ENCODE peak calls at places on chromosomes 11 and 22, in six cellular contexts. F is iPS DF 6.9; I is CD4-positive, alpha-beta memory T cell; M is kidney; B is Peyer's patch; D is HFF-Myc. T is an unnamed sample.

GRCh38 chr11:75771646-75772410 is 3.2 kb downstream of the DGAT2 start:
- DNase-seq in M (peak), B (no peak), I (no peak), D (no peak), F (no peak), T (no peak)

GRCh38 chr11:107857550-107858216 is 904 bp downstream of the SLC35F2 start:
- DNase-seq in I (no peak), D (no peak), B (no peak), M (no peak), F (no peak), T (no peak)

GRCh38 chr11:126317681-126318641 is 14.1 kb downstream of the DCPS start:
- DNase-seq in F (no peak), B (no peak), D (peak), I (no peak), M (peak), T (peak)

GRCh38 chr11:29527391-29527936 is 489.4 kb downstream of the KCNA4 start:
- DNase-seq in B (no peak), D (no peak), M (no peak), I (no peak), F (no peak), T (peak)

GRCh38 chr11:126733685-126734084 is 266.9 kb downstream of the KIRREL3 start:
- DNase-seq in M (no peak), D (no peak), F (no peak), I (no peak), B (no peak), T (no peak)

GRCh38 chr11:63443714-63444113 is 47.3 kb downstream of the PLAAT5 start:
- DNase-seq in D (no peak), B (no peak), M (no peak), I (no peak), F (no peak), T (no peak)

GRCh38 chr11:130602700-130603584 is 154.5 kb downstream of the ADAMTS15 start:
- DNase-seq in F (no peak), B (no peak), I (no peak), M (no peak), D (no peak), T (no peak)

GRCh38 chr11:120326228-120326627 is 1.1 kb downstream of the TLCD5 start:
- DNase-seq in I (no peak), F (no peak), M (no peak), D (no peak), B (no peak), T (no peak)

GRCh38 chr11:62593434-62594044 is 2.2 kb upstream of the TUT1 start:
- DNase-seq in B (peak), F (no peak), M (peak), I (peak), D (no peak), T (peak)

GRCh38 chr11:77311701-77312100 is 10.2 kb upstream of the GDPD4 start:
- DNase-seq in B (no peak), D (no peak), I (no peak), F (no peak), M (no peak), T (no peak)

GRCh38 chr11:58613228-58613627 is 9.2 kb upstream of the CNTF start:
- DNase-seq in F (no peak), I (no peak), M (no peak), B (no peak), D (no peak), T (no peak)

GRCh38 chr11:76266701-76267100 is 60.4 kb upstream of the WNT11 start:
- DNase-seq in B (no peak), F (no peak), I (no peak), D (no peak), M (no peak), T (no peak)

GRCh38 chr11:125245299-125245698 is 80.7 kb downstream of the PKNOX2 start:
- DNase-seq in B (no peak), F (no peak), D (no peak), M (no peak), I (no peak), T (no peak)

GRCh38 chr22:45521178-45521577 is 18.5 kb downstream of the FBLN1 start:
- DNase-seq in M (no peak), B (no peak), F (no peak), D (no peak), I (no peak), T (no peak)

GRCh38 chr22:44166877-44167276 is 13.8 kb upstream of the PARVG start:
- DNase-seq in B (no peak), F (no peak), D (no peak), M (peak), I (no peak), T (no peak)

GRCh38 chr11:16610738-16611388 is 127.6 kb upstream of the C11orf58 start:
- DNase-seq in D (no peak), B (no peak), F (no peak), M (peak), I (no peak), T (no peak)

GRCh38 chr11:73325036-73325981 is 17.2 kb downstream of the ARHGEF17 start:
- DNase-seq in D (no peak), I (no peak), B (no peak), M (peak), F (no peak), T (no peak)

GRCh38 chr22:45240137-45240809 is 421 bp downstream of the KIAA0930 start:
- DNase-seq in M (no peak), B (peak), D (no peak), F (no peak), I (no peak), T (peak)

GRCh38 chr11:44774131-44774530 is 47.4 kb downstream of the TSPAN18 start:
- DNase-seq in D (no peak), B (no peak), I (no peak), F (no peak), M (no peak), T (no peak)

GRCh38 chr11:119309411-119309810 is 7.5 kb downstream of the MCAM start:
- DNase-seq in I (no peak), B (no peak), F (no peak), M (no peak), D (no peak), T (no peak)

GRCh38 chr11:9651899-9652748 is 11.8 kb upstream of the SWAP70 start:
- DNase-seq in D (no peak), F (no peak), B (no peak), M (no peak), I (no peak), T (no peak)

GRCh38 chr11:73141309-73142127 is 600 bp downstream of the FCHSD2 start:
- DNase-seq in M (peak), D (no peak), F (no peak), B (peak), I (no peak), T (no peak)

GRCh38 chr11:76086713-76087635 is 119.3 kb downstream of the WNT11 start:
- DNase-seq in D (no peak), I (no peak), F (no peak), B (no peak), M (no peak), T (no peak)

GRCh38 chr11:59437770-59438169 is 1.5 kb downstream of the OR5A1 start:
- DNase-seq in M (no peak), I (no peak), B (no peak), D (no peak), F (no peak), T (no peak)

GRCh38 chr11:118145285-118146227 is 7.1 kb downstream of the SCN4B start:
- DNase-seq in B (peak), D (peak), I (peak), F (peak), M (peak), T (peak)

GRCh38 chr22:44661070-44661469 is 40.9 kb upstream of the PRR5 start:
- DNase-seq in M (peak), F (peak), B (no peak), I (no peak), D (no peak), T (no peak)

GRCh38 chr22:32708835-32709234 is 92.7 kb upstream of the TIMP3 start:
- DNase-seq in B (no peak), I (no peak), D (no peak), F (no peak), M (peak), T (no peak)

GRCh38 chr22:25076281-25076680 is 123.4 kb upstream of the CRYBB3 start:
- DNase-seq in F (no peak), D (no peak), I (no peak), M (no peak), B (no peak), T (no peak)

GRCh38 chr11:78961186-78961782 is 386.6 kb upstream of the NARS2 start:
- DNase-seq in F (peak), D (no peak), I (no peak), B (no peak), M (no peak), T (no peak)

GRCh38 chr11:116376547-116376946 is 396.2 kb downstream of the BUD13 start:
- DNase-seq in B (no peak), I (no peak), M (no peak), D (no peak), F (no peak), T (no peak)

GRCh38 chr11:122100222-122101080 is 15.6 kb downstream of the BLID start:
- DNase-seq in B (no peak), F (no peak), I (no peak), M (peak), D (no peak), T (no peak)

GRCh38 chr11:57942808-57943207 is 80.9 kb upstream of the OR9Q1 start:
- DNase-seq in B (no peak), I (no peak), F (no peak), M (no peak), D (no peak), T (no peak)

GRCh38 chr11:59283311-59283710 is 70.6 kb upstream of the MPEG1 start:
- DNase-seq in B (no peak), I (no peak), M (no peak), D (no peak), F (no peak), T (no peak)

GRCh38 chr11:61724437-61724836 is 28.0 kb upstream of the MYRF start:
- DNase-seq in I (no peak), D (no peak), F (no peak), B (no peak), M (no peak), T (no peak)

GRCh38 chr11:93481279-93481678 is 61.9 kb downstream of the SMCO4 start:
- DNase-seq in I (no peak), D (no peak), B (no peak), F (no peak), M (no peak), T (no peak)

GRCh38 chr22:20811971-20812660 is 38.2 kb downstream of the SERPIND1 start:
- DNase-seq in I (no peak), D (no peak), B (no peak), F (no peak), M (no peak), T (no peak)

GRCh38 chr11:78420796-78421209 is 3.2 kb upstream of the GAB2 start:
- DNase-seq in M (peak), I (no peak), B (peak), D (no peak), F (no peak), T (peak)

GRCh38 chr22:17774206-17774927 is at the start of gene BID:
- DNase-seq in M (peak), B (peak), F (no peak), I (peak), D (no peak), T (no peak)

GRCh38 chr11:88282789-88283188 is 54.7 kb downstream of the CTSC start:
- DNase-seq in M (no peak), D (peak), I (no peak), B (no peak), F (no peak), T (no peak)

GRCh38 chr11:122157540-122158173 is 41.6 kb upstream of the BLID start:
- DNase-seq in F (no peak), B (no peak), I (no peak), D (no peak), M (no peak), T (no peak)

GRCh38 chr11:2096001-2096918 is 42.9 kb downstream of the IGF2 start:
- DNase-seq in B (no peak), I (no peak), D (no peak), M (peak), F (no peak), T (no peak)
- H3K4me3 ChIP-seq in B (no peak), I (no peak), D (no peak), M (no peak), F (no peak), T (no peak)

DNA sequence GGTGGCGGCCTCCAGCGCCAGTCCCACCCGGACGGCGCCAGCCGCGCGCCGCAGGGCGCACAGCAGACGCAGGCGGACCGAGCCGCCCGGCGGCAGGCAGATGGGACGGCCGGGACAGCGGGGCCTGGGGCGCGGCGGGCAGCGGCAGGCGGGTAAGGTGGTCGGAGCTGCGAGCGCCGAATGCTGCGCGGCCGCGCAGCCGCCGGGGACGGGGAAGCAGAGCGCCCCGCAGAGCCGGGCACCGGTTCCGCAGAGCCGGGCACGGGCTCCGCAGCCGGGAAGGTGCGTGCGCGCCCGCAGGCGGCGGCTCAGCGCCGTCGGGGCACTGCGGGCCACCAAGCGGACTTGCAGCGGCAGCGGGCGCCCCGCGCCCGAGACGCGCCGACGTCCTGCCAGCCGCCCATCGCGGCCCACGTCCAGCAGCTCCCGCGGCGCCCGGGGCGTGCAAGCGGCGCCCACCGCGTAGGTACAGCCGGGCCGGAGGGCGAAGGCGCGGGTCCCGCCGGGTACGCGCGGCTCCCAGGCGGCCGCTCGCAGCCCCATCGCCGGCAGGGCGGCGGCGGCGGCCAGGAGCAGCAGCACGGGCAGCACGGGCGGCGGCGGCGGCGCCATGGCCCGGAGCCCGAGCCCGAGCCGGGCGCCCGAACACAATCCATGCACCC is 730 bp downstream of the CELSR1 start:
- DNase-seq in F (no peak), D (no peak), B (no peak), M (no peak), I (no peak), T (no peak)
- H3K4me3 ChIP-seq in F (peak), D (no peak), B (peak), M (no peak), I (no peak), T (peak)

GRCh38 chr22:42304021-42304790 is 33.8 kb upstream of the TCF20 start:
- DNase-seq in F (no peak), B (no peak), I (no peak), D (no peak), M (no peak), T (no peak)
- H3K4me3 ChIP-seq in F (peak), B (no peak), I (no peak), D (no peak), M (no peak), T (no peak)

GRCh38 chr11:67290801-67291200 is 1.7 kb downstream of the ANKRD13D start:
- DNase-seq in B (no peak), I (no peak), M (peak), D (no peak), F (no peak), T (no peak)
- H3K4me3 ChIP-seq in B (peak), I (no peak), M (no peak), D (peak), F (no peak), T (no peak)

DNA sequence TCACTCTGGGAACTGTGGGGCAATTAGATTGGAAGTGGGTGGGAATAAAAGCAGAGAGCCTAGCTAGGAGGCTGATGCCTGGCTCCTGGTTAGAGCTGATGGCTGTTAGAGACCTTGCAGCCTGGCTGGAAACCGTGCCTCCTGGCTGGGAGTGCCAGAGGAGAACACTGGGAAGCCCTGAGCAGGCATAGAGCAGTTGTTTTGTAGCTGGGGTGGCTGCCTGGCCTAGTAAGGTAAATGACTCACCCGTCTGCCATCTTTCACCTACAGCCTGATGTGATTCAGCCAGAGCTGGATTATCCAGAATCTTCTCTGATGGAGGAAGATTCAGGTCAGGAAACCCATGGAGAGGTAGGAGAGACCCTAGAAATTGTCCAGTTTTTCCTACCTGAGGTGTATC is 6.1 kb downstream of the UQCR10 start:
- DNase-seq in I (no peak), B (no peak), F (no peak), M (no peak), D (no peak), T (no peak)
- H3K4me3 ChIP-seq in I (no peak), B (no peak), F (no peak), M (no peak), D (no peak), T (no peak)

GRCh38 chr11:64763804-64764611 is 4.2 kb upstream of the PYGM start:
- DNase-seq in M (peak), B (peak), I (peak), F (no peak), D (no peak), T (peak)

GRCh38 chr11:64764753-64765152 is 5.0 kb upstream of the PYGM start:
- DNase-seq in I (no peak), B (no peak), F (no peak), M (no peak), D (no peak), T (no peak)

GRCh38 chr11:64762277-64762915 is 2.6 kb upstream of the PYGM start:
- DNase-seq in D (no peak), B (peak), I (no peak), M (peak), F (no peak), T (no peak)

GRCh38 chr11:64765291-64765803 is 5.6 kb upstream of the PYGM start:
- DNase-seq in I (no peak), F (no peak), B (peak), D (no peak), M (peak), T (no peak)

DNA sequence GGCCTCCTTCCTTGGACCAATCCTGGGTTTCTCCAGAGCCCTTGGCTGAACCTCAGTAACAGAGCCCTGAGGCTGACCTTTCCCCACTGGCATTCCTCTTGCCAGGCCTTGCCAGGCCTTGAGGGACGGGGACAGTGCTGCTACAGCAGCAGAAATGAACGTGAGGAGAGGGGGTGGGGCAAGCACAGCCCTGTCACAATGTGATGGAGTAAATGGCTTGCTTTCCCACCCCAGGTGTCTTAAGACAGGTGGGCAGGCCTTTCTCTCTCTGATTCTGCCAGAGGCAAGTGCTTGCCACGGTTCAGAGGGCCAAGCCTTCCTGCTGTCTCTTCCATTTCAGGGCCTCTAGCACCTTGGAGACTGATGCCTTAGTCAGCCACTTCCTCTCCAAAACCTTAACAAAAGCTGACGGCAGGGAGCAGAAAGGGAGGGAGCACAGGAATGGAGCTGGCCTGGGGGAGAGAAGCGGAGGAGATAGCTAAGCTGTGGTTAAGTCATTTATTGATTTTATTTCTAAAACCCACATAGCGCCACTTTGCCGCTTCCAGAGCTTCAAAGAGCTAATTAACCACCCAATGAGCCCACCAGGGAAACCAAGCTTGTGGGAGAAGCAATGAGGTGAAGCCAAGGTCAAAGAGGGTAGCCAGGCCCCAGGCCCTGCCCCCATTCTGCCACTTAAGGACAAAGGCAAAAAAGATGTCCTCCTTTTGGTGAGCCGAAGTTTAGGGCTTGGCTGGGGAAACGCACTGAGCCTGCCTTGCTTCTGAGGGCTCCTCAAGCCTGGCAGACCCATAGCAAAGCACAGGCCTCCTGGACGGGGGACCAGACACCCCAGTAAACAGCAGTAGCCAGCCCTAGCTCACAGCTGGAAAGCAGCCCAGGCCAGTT is 3.4 kb upstream of the PYGM start:
- DNase-seq in B (peak), D (no peak), F (no peak), I (peak), M (peak), T (peak)
- H3K4me3 ChIP-seq in B (no peak), D (no peak), F (no peak), I (peak), M (no peak), T (peak)

DNA sequence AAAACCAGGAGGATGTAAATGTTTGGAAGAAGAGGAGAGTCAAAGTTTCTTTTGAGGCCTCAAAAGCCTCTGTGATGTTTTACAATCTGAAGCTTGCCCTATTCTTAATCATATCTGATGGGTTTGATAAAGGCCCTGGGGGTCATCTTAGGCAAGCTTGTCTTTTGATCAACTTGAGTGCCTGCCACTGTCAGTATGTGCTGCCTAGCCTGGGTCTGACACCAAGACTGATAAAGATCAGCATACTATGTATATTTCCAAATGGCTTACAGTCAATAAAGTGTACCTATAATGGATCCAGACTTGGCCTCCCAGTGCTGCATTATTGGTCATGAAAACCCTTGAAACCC is 12.7 kb downstream of the EHF start:
- DNase-seq in D (no peak), F (no peak), I (no peak), M (no peak), B (no peak), T (no peak)
- H3K4me3 ChIP-seq in D (no peak), F (no peak), I (no peak), M (no peak), B (no peak), T (no peak)

GRCh38 chr11:32433249-32434115 is 1.9 kb downstream of the WT1 start:
- DNase-seq in D (no peak), I (no peak), M (no peak), F (no peak), B (no peak), T (no peak)
- H3K4me3 ChIP-seq in D (no peak), I (no peak), M (peak), F (no peak), B (peak), T (no peak)

T was measured in Jurkat, Clone E6-1.